ENCODE peak calls at places on chromosomes 2 and 18, in eight cellular contexts. V, T, J, L, Q, Z, I and D are unnamed samples. For H3K4me1, the result is how much of the 10 kb centered on the place peaks cover.

GRCh38 chr2:3405876-3406275 is 26.4 kb downstream of the TRAPPC12 start:
- DNase-seq in V (no peak), T (no peak), J (no peak), L (no peak), Q (no peak), Z (no peak), I (no peak), D (no peak)

GRCh38 chr18:21805771-21806366 is 65.3 kb downstream of the MIB1 start:
- DNase-seq in V (no peak), T (no peak), J (no peak), L (no peak), Q (no peak), Z (no peak), I (no peak), D (peak)

GRCh38 chr2:190596998-190597397 is 51.9 kb upstream of the NAB1 start:
- DNase-seq in V (no peak), T (no peak), J (no peak), L (no peak), Q (no peak), Z (no peak), I (no peak), D (no peak)

GRCh38 chr2:204900910-204901309 is 355.6 kb downstream of the PARD3B start:
- DNase-seq in V (no peak), T (no peak), J (no peak), L (no peak), Q (no peak), Z (no peak), I (no peak), D (no peak)

GRCh38 chr2:190678444-190679162 is 29.7 kb downstream of the NAB1 start:
- DNase-seq in V (no peak), T (no peak), J (no peak), L (no peak), Q (no peak), Z (no peak), I (peak), D (no peak)

GRCh38 chr2:106542730-106543359 is 55.7 kb downstream of the CD8B2 start:
- DNase-seq in V (peak), T (peak), J (peak), L (peak), Q (peak), Z (peak), I (peak), D (no peak)

GRCh38 chr2:233034-233433 is 30.8 kb downstream of the SH3YL1 start:
- DNase-seq in V (no peak), T (no peak), J (no peak), L (no peak), Q (no peak), Z (no peak), I (no peak), D (no peak)

GRCh38 chr18:50340078-50340477 is 34.8 kb upstream of the SKA1 start:
- DNase-seq in V (no peak), T (no peak), J (peak), L (no peak), Q (no peak), Z (no peak), I (no peak), D (peak)

GRCh38 chr2:43328157-43328556 is 101.8 kb upstream of the ZFP36L2 start:
- DNase-seq in V (no peak), T (no peak), J (no peak), L (peak), Q (no peak), Z (no peak), I (no peak), D (no peak)

GRCh38 chr2:130341562-130342019 is 1.1 kb upstream of the IMP4 start:
- DNase-seq in V (peak), T (no peak), J (no peak), L (no peak), Q (peak), Z (no peak), I (no peak), D (no peak)

GRCh38 chr2:41400057-41400665 is 647.7 kb upstream of the PKDCC start:
- DNase-seq in V (no peak), T (no peak), J (peak), L (no peak), Q (no peak), Z (no peak), I (no peak), D (no peak)

GRCh38 chr2:23838970-23839369 is 88.0 kb downstream of the ATAD2B start:
- DNase-seq in V (no peak), T (no peak), J (no peak), L (no peak), Q (no peak), Z (no peak), I (no peak), D (no peak)

GRCh38 chr18:28132084-28132483 is 44.8 kb downstream of the CDH2 start:
- DNase-seq in V (no peak), T (no peak), J (no peak), L (no peak), Q (no peak), Z (no peak), I (no peak), D (no peak)

GRCh38 chr2:199467462-199467822 is 9.7 kb upstream of the SATB2 start:
- DNase-seq in V (no peak), T (no peak), J (peak), L (no peak), Q (no peak), Z (no peak), I (no peak), D (peak)

GRCh38 chr2:196113061-196113974 is 44.7 kb upstream of the DNAH7 start:
- DNase-seq in V (no peak), T (no peak), J (no peak), L (no peak), Q (no peak), Z (no peak), I (no peak), D (no peak)

GRCh38 chr18:23071285-23071684 is 64.0 kb upstream of the CABLES1 start:
- DNase-seq in V (no peak), T (no peak), J (no peak), L (peak), Q (peak), Z (no peak), I (peak), D (no peak)

GRCh38 chr2:62056341-62056740 is 139.6 kb upstream of the B3GNT2 start:
- DNase-seq in V (no peak), T (no peak), J (no peak), L (no peak), Q (no peak), Z (no peak), I (no peak), D (no peak)

GRCh38 chr2:69132960-69133590 is 120.1 kb downstream of the ANTXR1 start:
- DNase-seq in V (no peak), T (no peak), J (no peak), L (no peak), Q (no peak), Z (no peak), I (no peak), D (no peak)

GRCh38 chr2:207142461-207142860 is 23.3 kb downstream of the KLF7 start:
- DNase-seq in V (no peak), T (no peak), J (peak), L (no peak), Q (no peak), Z (no peak), I (no peak), D (no peak)

GRCh38 chr2:105061560-105061959 is 23.7 kb downstream of the MRPS9 start:
- DNase-seq in V (no peak), T (no peak), J (no peak), L (no peak), Q (no peak), Z (no peak), I (no peak), D (no peak)

GRCh38 chr2:238654479-238654878 is 193.4 kb upstream of the TWIST2 start:
- DNase-seq in V (no peak), T (no peak), J (no peak), L (no peak), Q (no peak), Z (no peak), I (no peak), D (no peak)

GRCh38 chr18:28541276-28541930 is 364.5 kb upstream of the CDH2 start:
- DNase-seq in V (no peak), T (no peak), J (no peak), L (peak), Q (no peak), Z (no peak), I (no peak), D (no peak)

GRCh38 chr2:156483741-156484173 is 47.6 kb downstream of the GPD2 start:
- DNase-seq in V (no peak), T (no peak), J (no peak), L (no peak), Q (no peak), Z (no peak), I (no peak), D (no peak)

GRCh38 chr18:78893396-78894305 is 86.0 kb upstream of the SALL3 start:
- DNase-seq in V (no peak), T (no peak), J (no peak), L (no peak), Q (no peak), Z (no peak), I (no peak), D (no peak)

GRCh38 chr2:100936070-100936741 is 65.9 kb upstream of the RPL31 start:
- DNase-seq in V (no peak), T (no peak), J (no peak), L (no peak), Q (peak), Z (no peak), I (no peak), D (no peak)

GRCh38 chr2:100939445-100939844 is 62.6 kb upstream of the RPL31 start:
- DNase-seq in V (no peak), T (no peak), J (no peak), L (no peak), Q (no peak), Z (no peak), I (no peak), D (no peak)

GRCh38 chr2:100936972-100937542 is 65.0 kb upstream of the RPL31 start:
- DNase-seq in V (no peak), T (no peak), J (no peak), L (no peak), Q (no peak), Z (no peak), I (no peak), D (no peak)

GRCh38 chr2:100940240-100940639 is 61.8 kb upstream of the RPL31 start:
- DNase-seq in V (no peak), T (no peak), J (no peak), L (no peak), Q (no peak), Z (no peak), I (no peak), D (no peak)

DNA sequence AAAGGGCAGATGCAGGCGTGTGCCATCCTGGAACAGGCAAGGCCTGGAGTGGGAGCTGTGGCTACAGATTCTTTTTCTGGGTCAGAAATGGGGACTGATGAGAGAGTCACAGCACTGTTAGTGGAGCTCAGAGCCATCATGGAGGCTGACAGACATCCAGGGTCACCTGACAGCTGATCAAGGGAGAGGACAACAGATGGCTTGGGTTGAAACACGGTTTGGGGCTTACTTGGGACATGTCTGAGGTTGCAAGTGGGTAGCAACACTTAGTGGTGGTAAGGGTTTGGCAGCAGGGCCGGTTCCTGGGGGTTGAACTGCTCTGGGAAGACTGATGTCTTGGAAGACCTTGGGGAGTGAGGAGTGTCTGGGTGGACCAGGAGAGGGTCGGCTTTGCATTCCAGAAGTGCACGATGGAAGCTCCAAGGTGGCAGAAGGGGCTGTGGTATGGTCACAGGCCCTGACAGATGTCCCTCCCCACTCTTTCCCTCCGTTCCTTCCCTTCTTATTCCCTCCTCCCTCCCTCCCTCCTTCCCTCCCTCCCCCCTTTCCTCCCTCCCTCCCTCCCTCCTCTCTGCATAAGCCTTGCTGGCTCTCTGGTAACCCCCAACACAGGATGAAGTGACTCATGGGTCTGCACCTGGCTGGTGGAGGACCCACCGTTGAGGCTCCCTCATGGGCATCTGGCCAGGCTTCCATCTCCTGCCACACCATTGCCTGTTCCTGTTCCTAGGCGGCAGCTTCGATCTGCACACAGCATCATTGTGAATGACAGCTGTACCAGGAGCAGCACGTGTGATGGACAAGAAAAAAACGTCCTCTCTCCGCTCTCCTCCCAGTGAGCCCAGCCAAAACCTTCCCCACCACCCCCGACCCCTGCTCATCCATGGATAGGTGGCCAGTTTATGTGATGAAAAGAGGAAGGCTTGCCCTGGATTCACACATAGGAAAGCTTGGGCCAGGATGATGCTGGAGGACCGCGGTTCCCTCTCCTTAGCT is 63.8 kb upstream of the RPL31 start:
- DNase-seq in V (no peak), T (no peak), J (no peak), L (no peak), Q (no peak), Z (no peak), I (no peak), D (no peak)
- TF ChIP-seq EP300 in V (no peak), T (no peak), J (no peak), L (no peak), Q (no peak), Z (no peak), I (no peak), D (no peak)

GRCh38 chr18:713135-713490 is 683 bp upstream of the ENOSF1 start:
- DNase-seq in V (no peak), T (peak), J (no peak), L (no peak), Q (peak), Z (no peak), I (no peak), D (no peak)
- H3K27ac ChIP-seq in V (no peak), T (no peak), J (no peak), L (peak), Q (peak), Z (peak), I (no peak), D (peak)

GRCh38 chr2:240556553-240557100 is 1.2 kb downstream of the ANKMY1 start:
- DNase-seq in V (peak), T (peak), J (peak), L (no peak), Q (peak), Z (no peak), I (no peak), D (peak)

GRCh38 chr2:240555541-240556250 is 2.1 kb downstream of the ANKMY1 start:
- DNase-seq in V (no peak), T (no peak), J (no peak), L (no peak), Q (no peak), Z (no peak), I (no peak), D (peak)

GRCh38 chr2:240557808-240558207 is at the start of gene ANKMY1:
- DNase-seq in V (no peak), T (peak), J (peak), L (peak), Q (peak), Z (no peak), I (no peak), D (peak)

GRCh38 chr2:240558229-240558885 is 569 bp upstream of the ANKMY1 start:
- DNase-seq in V (no peak), T (no peak), J (no peak), L (peak), Q (no peak), Z (no peak), I (no peak), D (no peak)

GRCh38 chr2:240557101-240557751 is 562 bp downstream of the ANKMY1 start:
- DNase-seq in V (no peak), T (peak), J (peak), L (no peak), Q (peak), Z (no peak), I (no peak), D (peak)
- H3K4me1 ChIP-seq in V (under half), T (under half), J (under half), L (under half), Q (under half), Z (under half), I (under half), D (under half)

GRCh38 chr2:96875498-96876035 is 5.7 kb upstream of the SEMA4C start:
- DNase-seq in V (no peak), T (no peak), J (no peak), L (no peak), Q (no peak), Z (no peak), I (no peak), D (no peak)
- TF ChIP-seq EP300 in V (no peak), T (no peak), J (no peak), L (no peak), Q (no peak), Z (no peak), I (no peak), D (no peak)

GRCh38 chr2:73841912-73842738 is 13.4 kb downstream of the STAMBP start:
- DNase-seq in V (no peak), T (no peak), J (no peak), L (no peak), Q (peak), Z (no peak), I (no peak), D (no peak)

GRCh38 chr2:73836141-73836943 is 7.6 kb downstream of the STAMBP start:
- DNase-seq in V (no peak), T (no peak), J (no peak), L (peak), Q (no peak), Z (no peak), I (no peak), D (no peak)

GRCh38 chr2:73839653-73840411 is 11.1 kb downstream of the STAMBP start:
- DNase-seq in V (peak), T (no peak), J (no peak), L (no peak), Q (no peak), Z (no peak), I (no peak), D (no peak)

GRCh38 chr2:73838889-73839539 is 10.3 kb downstream of the STAMBP start:
- DNase-seq in V (no peak), T (no peak), J (no peak), L (no peak), Q (no peak), Z (no peak), I (no peak), D (no peak)

DNA sequence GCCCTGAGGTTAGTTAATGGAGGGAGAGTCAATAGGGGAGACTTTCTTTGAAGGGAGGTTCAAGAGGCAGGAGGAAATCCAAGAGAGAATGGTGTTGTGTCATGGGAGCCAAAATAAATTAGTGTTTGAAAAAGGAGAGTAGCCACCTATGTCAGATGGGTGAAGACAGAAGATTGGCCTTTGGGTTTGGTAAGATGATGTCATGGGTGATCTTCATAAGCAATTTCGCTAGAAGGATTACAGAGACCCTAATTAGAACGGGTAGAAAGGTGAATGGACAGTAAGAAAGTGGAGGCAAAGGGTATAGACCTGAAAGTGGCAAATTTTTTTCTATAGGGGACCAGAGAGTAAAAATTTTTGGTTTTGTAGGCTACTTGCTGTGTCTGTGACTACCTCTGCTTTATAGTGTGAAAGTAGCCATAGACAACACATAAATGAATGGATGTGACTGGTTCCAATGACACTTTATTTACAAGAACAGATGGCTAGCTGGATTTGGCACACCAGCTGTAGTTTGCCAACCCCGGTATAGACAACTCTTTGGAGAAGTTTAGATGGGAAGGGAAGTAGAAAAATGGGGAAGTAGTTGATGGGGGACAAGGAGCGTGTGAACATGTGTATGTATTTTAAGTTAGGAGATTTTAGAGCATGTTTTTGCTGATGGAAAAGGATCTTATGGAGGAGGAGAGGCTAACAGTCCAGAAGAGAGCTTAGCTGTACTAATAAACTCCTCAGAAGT is 9.3 kb downstream of the STAMBP start:
- DNase-seq in V (no peak), T (no peak), J (no peak), L (no peak), Q (no peak), Z (no peak), I (no peak), D (no peak)
- H3K27ac ChIP-seq in V (no peak), T (no peak), J (no peak), L (peak), Q (peak), Z (peak), I (no peak), D (no peak)

GRCh38 chr2:101724113-101724450 is 26.6 kb downstream of the MAP4K4 start:
- DNase-seq in V (no peak), T (no peak), J (no peak), L (no peak), Q (no peak), Z (no peak), I (no peak), D (peak)
- H3K4me1 ChIP-seq in V (under half), T (under half), J (under half), L (under half), Q (under half), Z (under half), I (under half), D (under half)

DNA sequence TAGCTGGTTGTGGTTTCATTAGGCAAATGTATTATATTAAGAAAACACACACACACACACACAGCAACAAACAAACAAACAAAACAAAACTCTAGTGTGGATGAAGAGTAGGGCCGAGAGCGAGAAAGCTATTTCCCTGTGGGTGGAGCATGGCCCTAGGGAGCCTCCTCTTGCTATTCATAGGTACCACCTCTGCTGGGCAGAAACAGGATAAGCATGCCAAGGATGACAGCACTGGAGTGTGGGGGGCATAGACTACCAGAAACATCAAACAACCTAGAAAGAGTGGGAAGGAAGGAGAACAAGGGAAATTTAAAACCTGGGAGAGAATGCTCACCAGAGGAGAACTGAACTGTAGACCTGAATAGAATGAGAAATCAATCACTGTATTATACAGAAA is 905.4 kb upstream of the NXPH2 start:
- DNase-seq in V (no peak), T (no peak), J (no peak), L (no peak), Q (no peak), Z (no peak), I (no peak), D (no peak)
- TF ChIP-seq EP300 in V (no peak), T (no peak), J (no peak), L (no peak), Q (no peak), Z (no peak), I (no peak), D (no peak)

GRCh38 chr18:9779630-9780029 is 71.5 kb downstream of the RAB31 start:
- DNase-seq in V (no peak), T (no peak), J (no peak), L (no peak), Q (peak), Z (no peak), I (no peak), D (no peak)
- H3K27ac ChIP-seq in V (no peak), T (no peak), J (no peak), L (no peak), Q (no peak), Z (no peak), I (no peak), D (peak)